ENCODE peak calls at places on chromosomes 13 and 19, in five cellular contexts. S is brain microvascular endothelial cell, Z is heart left ventricle, X is fibroblast of lung, J is right atrium auricular region. V is an unnamed sample.

GRCh38 chr19:40224342-40225148 is 1.9 kb downstream of the CCNP start:
- DNase-seq in J (no peak), X (no peak), Z (no peak), S (no peak), V (no peak)

GRCh38 chr19:54186351-54186750 is 3.0 kb downstream of the MBOAT7 start:
- DNase-seq in Z (no peak), S (no peak), X (no peak), J (no peak), V (no peak)

GRCh38 chr19:50051964-50052363 is 26.2 kb downstream of the ZNF473 start:
- DNase-seq in S (no peak), J (no peak), X (no peak), Z (no peak), V (no peak)

GRCh38 chr19:44813331-44814131 is 4.6 kb downstream of the BCAM start:
- DNase-seq in Z (no peak), S (no peak), X (no peak), J (no peak), V (no peak)

GRCh38 chr13:107020393-107020792 is 452.5 kb upstream of the ARGLU1 start:
- DNase-seq in S (no peak), Z (no peak), J (no peak), X (peak), V (no peak)

GRCh38 chr13:114017028-114017630 is 43.3 kb upstream of the C13orf46 start:
- DNase-seq in S (peak), J (no peak), X (peak), Z (peak), V (peak)

GRCh38 chr19:18906605-18907519 is 10.9 kb upstream of the CERS1 start:
- DNase-seq in S (no peak), Z (no peak), J (no peak), X (no peak), V (no peak)

GRCh38 chr13:37225414-37226047 is 120.1 kb upstream of the CSNK1A1L start:
- DNase-seq in X (peak), J (no peak), S (peak), Z (no peak), V (peak)

GRCh38 chr13:46341112-46341711 is 45.8 kb downstream of the RUBCNL start:
- DNase-seq in S (peak), J (peak), X (peak), Z (no peak), V (peak)

GRCh38 chr19:27891411-27891810 is 1321.5 kb downstream of the UQCRFS1 start:
- DNase-seq in J (no peak), S (no peak), Z (no peak), X (no peak), V (no peak)

GRCh38 chr19:8615813-8616596 is 5.5 kb upstream of the ADAMTS10 start:
- DNase-seq in S (peak), Z (peak), J (peak), X (peak), V (peak)

GRCh38 chr19:40609561-40610395 is 8.6 kb downstream of the LTBP4 start:
- DNase-seq in Z (peak), X (peak), J (peak), S (peak), V (peak)

GRCh38 chr13:112592647-112593046 is 4.7 kb upstream of the TUBGCP3 start:
- DNase-seq in J (no peak), Z (no peak), X (no peak), S (no peak), V (no peak)

DNA sequence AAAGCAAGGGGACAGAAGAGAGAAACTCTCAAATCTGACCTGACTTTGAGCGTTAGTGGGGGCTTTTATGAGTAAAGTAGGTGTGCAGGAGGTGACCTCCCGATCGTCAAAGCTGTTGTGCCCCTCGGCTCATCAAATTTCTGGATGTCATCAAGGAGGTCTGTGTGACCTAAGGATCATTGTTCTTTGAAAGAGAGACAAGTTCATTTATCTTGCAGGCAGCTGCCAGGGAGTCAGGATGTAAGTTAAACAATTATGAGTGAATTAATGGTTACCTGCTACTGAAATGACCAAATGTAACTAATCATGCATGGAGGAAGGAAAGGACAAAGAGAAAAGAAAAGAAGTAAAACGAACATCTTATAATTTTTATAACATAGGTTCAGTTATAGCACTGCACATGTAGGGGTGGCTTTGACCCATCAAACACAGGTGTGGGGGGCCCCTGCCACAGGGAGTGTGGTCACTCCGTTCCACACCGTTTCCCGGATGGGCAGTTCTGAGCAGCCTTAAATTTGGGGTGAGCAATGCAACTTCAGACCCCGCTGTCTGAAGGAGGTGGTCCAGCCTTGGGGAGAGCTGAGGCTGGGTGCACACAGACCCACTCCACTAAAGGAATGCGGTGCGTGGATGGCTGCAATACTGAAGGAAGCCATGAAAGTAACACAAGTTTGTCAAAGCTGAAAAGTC is 5.2 kb downstream of the CD22 start:
- DNase-seq in Z (peak), X (no peak), S (no peak), J (no peak), V (no peak)
- TF ChIP-seq CTCF in Z (no peak), X (no peak), S (no peak), J (no peak), V (no peak)

DNA sequence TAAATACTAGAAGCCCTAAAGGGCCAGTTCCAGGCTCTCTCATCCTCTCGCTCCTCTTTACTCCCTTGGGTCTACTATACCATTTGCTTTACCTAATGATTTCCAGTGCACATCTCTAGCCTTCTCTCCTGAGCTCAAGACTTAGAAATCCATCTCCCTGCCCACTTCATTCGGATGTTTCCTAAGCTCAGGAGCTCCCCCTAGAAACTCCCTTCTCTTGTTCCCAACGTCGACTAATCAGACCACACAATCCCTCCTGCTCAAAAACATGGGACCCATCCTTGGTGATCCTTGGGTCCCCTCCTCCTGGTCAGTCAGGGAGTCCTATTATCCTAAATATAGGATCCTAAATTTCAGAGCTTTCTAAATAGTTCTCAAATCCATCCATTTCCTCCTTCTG is 21.1 kb upstream of the STK24 start:
- DNase-seq in X (no peak), Z (no peak), J (no peak), S (no peak), V (no peak)
- TF ChIP-seq CTCF in X (peak), Z (peak), J (no peak), S (peak), V (peak)

DNA sequence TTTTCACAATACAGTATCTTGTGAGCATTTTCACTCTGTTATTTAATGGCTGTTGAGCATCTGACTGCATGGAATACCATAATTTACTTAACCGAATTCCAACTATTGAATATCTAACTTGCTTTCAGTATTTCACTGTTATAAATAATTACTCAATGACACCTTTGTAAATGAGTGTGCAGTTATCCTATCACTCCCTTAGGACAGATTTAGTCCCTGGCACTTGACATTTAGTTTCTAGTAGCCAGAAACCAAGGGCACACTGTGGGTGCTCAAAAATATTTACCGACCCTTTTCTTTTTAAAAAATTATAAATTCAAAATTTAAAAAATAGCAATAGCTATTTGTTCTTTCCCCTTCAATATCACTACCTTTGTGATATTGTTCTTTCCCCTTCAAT is 258.8 kb downstream of the DCLK1 start:
- DNase-seq in Z (no peak), X (no peak), S (no peak), J (no peak), V (no peak)
- TF ChIP-seq CTCF in Z (no peak), X (no peak), S (no peak), J (no peak), V (no peak)

GRCh38 chr13:96968027-96968426 is 26.2 kb downstream of the OXGR1 start:
- DNase-seq in J (no peak), S (no peak), Z (no peak), X (no peak), V (no peak)

GRCh38 chr13:96963786-96964475 is 30.3 kb downstream of the OXGR1 start:
- DNase-seq in X (no peak), Z (no peak), J (no peak), S (no peak), V (no peak)

GRCh38 chr13:96966415-96967102 is 27.7 kb downstream of the OXGR1 start:
- DNase-seq in Z (no peak), X (no peak), J (no peak), S (no peak), V (no peak)

GRCh38 chr13:96967248-96967745 is 27.0 kb downstream of the OXGR1 start:
- DNase-seq in S (no peak), Z (no peak), X (no peak), J (no peak), V (no peak)
- TF ChIP-seq CTCF in S (no peak), Z (no peak), X (no peak), J (no peak), V (no peak)

V was measured in AG10803.